ENCODE peak calls at places on chromosomes 4 and X, in four cellular contexts. One of them, this sample, is unnamed.

GRCh38 chrX:45843518-45843917 is 642.8 kb upstream of the DIPK2B start:
- DNase-seq in glutamatergic neuron: no peak
- DNase-seq in uterus: no peak
- DNase-seq in ovary: no peak
- DNase-seq in this sample: peak

GRCh38 chrX:39975094-39975865 is 122.5 kb downstream of the BCOR start:
- DNase-seq in uterus: no peak
- DNase-seq in ovary: no peak
- DNase-seq in glutamatergic neuron: no peak
- DNase-seq in this sample: no peak

GRCh38 chr4:139675651-139676050 is 10.0 kb downstream of the MGST2 start:
- DNase-seq in ovary: no peak
- DNase-seq in glutamatergic neuron: no peak
- DNase-seq in uterus: no peak
- DNase-seq in this sample: no peak

GRCh38 chrX:8724176-8724757 is 7.7 kb downstream of the ANOS1 start:
- DNase-seq in uterus: no peak
- DNase-seq in ovary: no peak
- DNase-seq in glutamatergic neuron: peak
- DNase-seq in this sample: no peak

GRCh38 chr4:182896421-182896820 is 20.8 kb downstream of the DCTD start:
- DNase-seq in uterus: no peak
- DNase-seq in glutamatergic neuron: no peak
- DNase-seq in ovary: no peak
- DNase-seq in this sample: no peak

GRCh38 chr4:140103676-140104075 is 50.3 kb downstream of the MAML3 start:
- DNase-seq in glutamatergic neuron: no peak
- DNase-seq in ovary: no peak
- DNase-seq in uterus: no peak
- DNase-seq in this sample: no peak

GRCh38 chrX:39204945-39205344 is 403.7 kb downstream of the MID1IP1 start:
- DNase-seq in uterus: no peak
- DNase-seq in ovary: no peak
- DNase-seq in glutamatergic neuron: no peak
- DNase-seq in this sample: peak

GRCh38 chr4:152936446-152937279 is 540 bp downstream of the FHDC1 start:
- DNase-seq in uterus: peak
- DNase-seq in glutamatergic neuron: peak
- DNase-seq in ovary: no peak
- DNase-seq in this sample: peak

GRCh38 chrX:132622130-132622529 is 133.3 kb upstream of the MBNL3 start:
- DNase-seq in glutamatergic neuron: no peak
- DNase-seq in ovary: no peak
- DNase-seq in uterus: no peak
- DNase-seq in this sample: no peak

GRCh38 chr4:139704915-139705485 is 39.4 kb downstream of the MGST2 start:
- DNase-seq in ovary: no peak
- DNase-seq in glutamatergic neuron: no peak
- DNase-seq in uterus: no peak
- DNase-seq in this sample: no peak

GRCh38 chrX:79259073-79259689 is 108.0 kb downstream of the ITM2A start:
- DNase-seq in glutamatergic neuron: no peak
- DNase-seq in ovary: no peak
- DNase-seq in uterus: no peak
- DNase-seq in this sample: peak

GRCh38 chr4:88177981-88178632 is 19.7 kb upstream of the ABCG2 start:
- DNase-seq in ovary: no peak
- DNase-seq in glutamatergic neuron: no peak
- DNase-seq in uterus: no peak
- DNase-seq in this sample: no peak

GRCh38 chr4:109506890-109507289 is 53.2 kb upstream of the MCUB start:
- DNase-seq in uterus: no peak
- DNase-seq in glutamatergic neuron: no peak
- DNase-seq in ovary: no peak
- DNase-seq in this sample: no peak

GRCh38 chr4:637536-637935 is 12.2 kb downstream of the PDE6B start:
- DNase-seq in glutamatergic neuron: no peak
- DNase-seq in uterus: no peak
- DNase-seq in ovary: no peak
- DNase-seq in this sample: no peak

GRCh38 chr4:183657564-183657963 is 1.4 kb downstream of the RWDD4 start:
- DNase-seq in glutamatergic neuron: no peak
- DNase-seq in uterus: no peak
- DNase-seq in ovary: no peak
- DNase-seq in this sample: no peak

GRCh38 chr4:8777320-8778196 is 94.1 kb downstream of the HMX1 start:
- DNase-seq in glutamatergic neuron: peak
- DNase-seq in ovary: no peak
- DNase-seq in uterus: no peak
- DNase-seq in this sample: no peak

GRCh38 chr4:2817701-2818350 is 24.9 kb downstream of the SH3BP2 start:
- DNase-seq in uterus: no peak
- DNase-seq in glutamatergic neuron: peak
- DNase-seq in ovary: no peak
- DNase-seq in this sample: peak

GRCh38 chr4:176277162-176277904 is 8.3 kb upstream of the ASB5 start:
- DNase-seq in uterus: peak
- DNase-seq in ovary: peak
- DNase-seq in glutamatergic neuron: peak
- DNase-seq in this sample: peak

GRCh38 chr4:73376962-73377361 is 27.1 kb upstream of the ALB start:
- DNase-seq in glutamatergic neuron: no peak
- DNase-seq in ovary: no peak
- DNase-seq in uterus: no peak
- DNase-seq in this sample: no peak

GRCh38 chr4:163810757-163811156 is 316.3 kb downstream of the TMA16 start:
- DNase-seq in ovary: no peak
- DNase-seq in uterus: no peak
- DNase-seq in glutamatergic neuron: no peak
- DNase-seq in this sample: no peak

GRCh38 chr4:92830771-92831170 is 527.0 kb downstream of the GRID2 start:
- DNase-seq in uterus: no peak
- DNase-seq in ovary: no peak
- DNase-seq in glutamatergic neuron: no peak
- DNase-seq in this sample: no peak

GRCh38 chr4:82801910-82802521 is 3.4 kb upstream of the SCD5 start:
- DNase-seq in uterus: no peak
- DNase-seq in ovary: no peak
- DNase-seq in glutamatergic neuron: peak
- DNase-seq in this sample: no peak

GRCh38 chr4:82799006-82799881 is 648 bp upstream of the SCD5 start:
- DNase-seq in ovary: peak
- DNase-seq in glutamatergic neuron: peak
- DNase-seq in uterus: no peak
- DNase-seq in this sample: no peak

GRCh38 chr4:82797591-82798081 is 960 bp downstream of the SCD5 start:
- DNase-seq in ovary: peak
- DNase-seq in glutamatergic neuron: peak
- DNase-seq in uterus: peak
- DNase-seq in this sample: peak

GRCh38 chr4:82797048-82797590 is 1.5 kb downstream of the SCD5 start:
- DNase-seq in glutamatergic neuron: peak
- DNase-seq in ovary: peak
- DNase-seq in uterus: no peak
- DNase-seq in this sample: no peak

DNA sequence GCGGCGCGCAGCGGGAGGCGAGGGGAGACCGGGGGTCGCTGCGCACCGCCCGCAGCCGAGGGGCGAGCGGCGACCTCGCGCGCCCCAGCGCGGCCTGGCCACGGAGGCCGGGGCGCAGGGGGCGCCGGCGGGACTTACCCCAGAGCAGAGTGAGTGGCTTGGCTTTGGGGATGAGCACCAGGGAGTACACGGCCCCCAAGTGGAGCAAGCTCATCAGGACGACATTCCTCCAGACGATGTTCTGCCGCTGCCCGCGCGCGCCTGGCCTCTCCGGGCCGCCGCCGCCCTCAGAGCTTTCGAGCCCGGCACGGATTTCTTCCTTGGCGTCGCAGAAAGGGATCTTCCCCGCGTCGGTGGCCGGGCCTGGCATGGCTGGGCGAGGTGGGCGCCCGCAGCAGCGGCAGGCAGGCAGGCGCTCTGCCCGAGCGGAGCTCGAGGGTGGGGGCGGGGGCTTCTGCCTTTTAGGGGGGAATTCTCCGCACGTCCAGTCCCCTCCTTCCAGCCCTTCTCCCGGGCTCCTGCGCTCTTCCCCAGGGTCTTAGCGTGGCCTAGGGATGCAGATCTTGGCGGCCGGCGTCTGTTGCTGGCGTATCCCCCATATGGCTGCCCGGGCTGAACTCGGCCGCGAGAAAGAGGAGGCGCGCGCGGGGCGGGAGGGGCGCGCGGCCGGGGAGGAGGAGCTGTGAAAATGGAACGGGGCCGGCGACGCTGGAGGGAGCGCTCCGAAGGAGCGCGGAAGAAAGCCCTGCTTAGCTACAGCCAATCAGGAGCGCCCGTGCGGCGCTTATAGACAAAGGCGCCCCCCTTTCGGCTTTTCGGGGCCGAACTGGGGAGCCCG is at the start of gene SCD5:
- DNase-seq in glutamatergic neuron: peak
- DNase-seq in uterus: peak
- DNase-seq in ovary: peak
- DNase-seq in this sample: peak
- TF ChIP-seq CTCF in glutamatergic neuron: no peak
- TF ChIP-seq CTCF in uterus: no peak
- TF ChIP-seq CTCF in ovary: no peak
- TF ChIP-seq CTCF in this sample: no peak

DNA sequence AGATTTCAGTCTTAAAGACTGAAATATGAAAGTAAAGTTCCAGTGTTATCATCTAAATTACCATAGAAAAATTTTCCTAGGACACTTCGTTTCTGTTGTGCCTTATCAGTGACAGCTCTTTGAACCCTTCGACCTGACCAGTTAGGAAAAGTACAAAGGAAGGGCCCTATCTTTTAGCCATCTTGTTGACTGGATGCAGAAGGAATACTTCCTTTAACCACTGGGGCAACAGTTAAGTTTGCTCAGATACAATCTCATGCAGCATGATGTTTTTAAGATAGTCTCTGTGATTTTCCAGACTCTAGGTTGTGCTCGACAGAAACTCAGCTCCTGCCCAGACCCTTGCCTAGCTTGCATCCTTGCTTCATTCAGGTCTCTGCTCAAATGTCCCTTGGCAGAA is 210.5 kb upstream of the RPS6KA3 start:
- DNase-seq in ovary: no peak
- DNase-seq in glutamatergic neuron: no peak
- DNase-seq in uterus: no peak
- DNase-seq in this sample: no peak
- TF ChIP-seq CTCF in ovary: no peak
- TF ChIP-seq CTCF in glutamatergic neuron: no peak
- TF ChIP-seq CTCF in uterus: no peak
- TF ChIP-seq CTCF in this sample: no peak

GRCh38 chrX:55524487-55524886 is 34.8 kb upstream of the USP51 start:
- DNase-seq in uterus: no peak
- DNase-seq in ovary: no peak
- DNase-seq in glutamatergic neuron: no peak
- DNase-seq in this sample: no peak
- TF ChIP-seq CTCF in uterus: no peak
- TF ChIP-seq CTCF in ovary: no peak
- TF ChIP-seq CTCF in glutamatergic neuron: no peak
- TF ChIP-seq CTCF in this sample: no peak

GRCh38 chr4:77578145-77578544 is 27.5 kb upstream of the CXCL13 start:
- DNase-seq in ovary: no peak
- DNase-seq in uterus: no peak
- DNase-seq in glutamatergic neuron: no peak
- DNase-seq in this sample: no peak
- TF ChIP-seq CTCF in ovary: no peak
- TF ChIP-seq CTCF in uterus: no peak
- TF ChIP-seq CTCF in glutamatergic neuron: peak
- TF ChIP-seq CTCF in this sample: no peak

GRCh38 chr4:48944659-48945290 is 38.2 kb upstream of the OCIAD2 start:
- DNase-seq in ovary: no peak
- DNase-seq in uterus: no peak
- DNase-seq in glutamatergic neuron: no peak
- DNase-seq in this sample: peak
- TF ChIP-seq CTCF in ovary: no peak
- TF ChIP-seq CTCF in uterus: no peak
- TF ChIP-seq CTCF in glutamatergic neuron: peak
- TF ChIP-seq CTCF in this sample: peak

DNA sequence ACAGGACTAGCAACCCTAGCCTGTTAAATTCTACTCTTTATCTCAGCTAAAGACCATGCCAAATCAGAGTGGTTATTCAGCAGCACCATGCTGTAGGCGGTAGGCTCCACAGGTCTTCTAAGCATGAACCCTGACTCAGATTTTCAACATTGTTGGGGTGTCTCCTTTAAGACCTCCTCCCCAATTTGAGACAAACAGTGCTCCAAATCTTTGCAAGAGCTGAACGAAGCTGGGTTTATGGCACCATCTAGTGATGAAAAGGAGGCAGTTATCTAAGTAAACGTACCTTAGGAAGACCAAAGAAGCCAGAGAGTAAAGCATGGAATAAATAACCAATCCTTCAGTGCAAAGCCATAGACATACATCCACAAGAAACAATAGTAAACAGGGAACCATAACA is 334.5 kb upstream of the SLC7A11 start:
- DNase-seq in ovary: no peak
- DNase-seq in glutamatergic neuron: no peak
- DNase-seq in uterus: no peak
- DNase-seq in this sample: no peak
- TF ChIP-seq CTCF in ovary: no peak
- TF ChIP-seq CTCF in glutamatergic neuron: no peak
- TF ChIP-seq CTCF in uterus: no peak
- TF ChIP-seq CTCF in this sample: no peak

GRCh38 chr4:16196482-16197393 is 29.5 kb downstream of the TAPT1 start:
- DNase-seq in uterus: no peak
- DNase-seq in glutamatergic neuron: no peak
- DNase-seq in ovary: no peak
- DNase-seq in this sample: no peak
- TF ChIP-seq CTCF in uterus: peak
- TF ChIP-seq CTCF in glutamatergic neuron: no peak
- TF ChIP-seq CTCF in ovary: no peak
- TF ChIP-seq CTCF in this sample: peak

DNA sequence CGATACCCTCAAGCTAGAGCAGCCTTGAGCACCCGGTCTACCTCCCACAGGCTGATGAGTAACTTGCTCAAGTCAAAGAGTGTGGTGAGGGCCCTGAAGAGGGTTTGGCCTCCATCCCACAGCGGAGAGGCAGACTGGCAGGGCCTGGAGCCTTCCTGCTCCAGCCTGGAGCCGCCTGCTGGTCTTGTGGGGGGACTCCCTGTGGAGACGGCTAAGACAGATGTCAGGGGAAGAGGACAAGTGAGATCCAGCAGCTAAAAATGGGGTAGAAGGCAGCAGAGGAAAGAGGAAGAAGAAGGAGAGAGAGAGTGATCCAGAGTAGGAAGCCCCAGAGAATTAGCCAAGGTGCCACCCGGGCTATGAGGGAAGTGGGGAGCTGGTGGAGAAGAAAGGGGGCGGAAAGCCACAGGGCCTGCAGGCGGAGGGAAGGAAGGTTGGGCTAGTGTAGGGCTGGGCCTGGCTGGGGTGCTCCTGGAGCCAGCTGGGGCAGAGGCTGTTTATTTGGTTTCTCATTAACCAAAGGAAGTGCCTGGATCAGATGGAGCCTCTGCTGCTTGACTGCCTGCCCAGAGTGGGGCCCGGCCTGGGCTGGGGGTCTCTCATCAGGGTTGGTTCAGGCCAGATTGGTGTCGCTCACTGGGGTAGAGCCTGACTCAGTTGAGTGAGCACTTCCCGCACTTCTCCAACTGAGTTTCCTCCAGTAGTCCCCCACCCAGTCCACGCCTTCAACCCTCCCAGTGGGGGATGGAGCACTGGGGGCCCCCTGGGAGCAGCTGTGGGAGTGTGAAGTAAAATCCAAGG is 14.2 kb downstream of the EFNB1 start:
- DNase-seq in glutamatergic neuron: no peak
- DNase-seq in ovary: no peak
- DNase-seq in uterus: no peak
- DNase-seq in this sample: no peak
- TF ChIP-seq CTCF in glutamatergic neuron: no peak
- TF ChIP-seq CTCF in ovary: no peak
- TF ChIP-seq CTCF in uterus: no peak
- TF ChIP-seq CTCF in this sample: no peak